ENCODE peak calls at places on chromosomes 12 and 14, in eight cellular contexts. L, C, T, Z, V, I, F and A are unnamed samples. For H3K4me1, the result is how much of the 10 kb centered on the place peaks cover.

GRCh38 chr14:92677087-92677668 is 71.2 kb downstream of the LGMN start:
- DNase-seq in L (no peak), C (no peak), T (no peak), Z (no peak), V (no peak), I (no peak), F (no peak), A (peak)

GRCh38 chr14:96559571-96559970 is 57.4 kb downstream of the PAPOLA start:
- DNase-seq in L (no peak), C (no peak), T (no peak), Z (no peak), V (no peak), I (no peak), F (no peak), A (no peak)

GRCh38 chr12:52022841-52023181 is 16.1 kb downstream of the TAMALIN start:
- DNase-seq in L (no peak), C (no peak), T (no peak), Z (peak), V (peak), I (no peak), F (peak), A (no peak)

GRCh38 chr14:77208266-77208978 is 26.8 kb downstream of the TMEM63C start:
- DNase-seq in L (peak), C (peak), T (peak), Z (peak), V (peak), I (peak), F (peak), A (peak)

GRCh38 chr14:57699947-57700346 is 165.9 kb downstream of the SLC35F4 start:
- DNase-seq in L (no peak), C (no peak), T (no peak), Z (no peak), V (no peak), I (no peak), F (no peak), A (no peak)

GRCh38 chr14:35333347-35333730 is 41.2 kb downstream of the PSMA6 start:
- DNase-seq in L (no peak), C (no peak), T (no peak), Z (no peak), V (no peak), I (no peak), F (no peak), A (no peak)

GRCh38 chr12:130029151-130029550 is 125.3 kb upstream of the TMEM132D start:
- DNase-seq in L (no peak), C (no peak), T (no peak), Z (no peak), V (no peak), I (no peak), F (no peak), A (no peak)

GRCh38 chr12:94109154-94109553 is 39.2 kb upstream of the PLXNC1 start:
- DNase-seq in L (no peak), C (no peak), T (no peak), Z (no peak), V (no peak), I (no peak), F (no peak), A (no peak)

GRCh38 chr14:100531591-100532121 is 55.6 kb downstream of the BEGAIN start:
- DNase-seq in L (no peak), C (no peak), T (no peak), Z (no peak), V (peak), I (no peak), F (no peak), A (peak)

GRCh38 chr12:52380271-52380694 is 5.2 kb downstream of the KRT84 start:
- DNase-seq in L (no peak), C (no peak), T (peak), Z (peak), V (peak), I (no peak), F (peak), A (no peak)

GRCh38 chr14:94450722-94451090 is 1.9 kb downstream of the SERPINA11 start:
- DNase-seq in L (no peak), C (no peak), T (no peak), Z (no peak), V (no peak), I (no peak), F (no peak), A (no peak)
- H3K4me3 ChIP-seq in L (no peak), C (no peak), T (no peak), Z (no peak), V (no peak), I (no peak), F (no peak), A (no peak)

DNA sequence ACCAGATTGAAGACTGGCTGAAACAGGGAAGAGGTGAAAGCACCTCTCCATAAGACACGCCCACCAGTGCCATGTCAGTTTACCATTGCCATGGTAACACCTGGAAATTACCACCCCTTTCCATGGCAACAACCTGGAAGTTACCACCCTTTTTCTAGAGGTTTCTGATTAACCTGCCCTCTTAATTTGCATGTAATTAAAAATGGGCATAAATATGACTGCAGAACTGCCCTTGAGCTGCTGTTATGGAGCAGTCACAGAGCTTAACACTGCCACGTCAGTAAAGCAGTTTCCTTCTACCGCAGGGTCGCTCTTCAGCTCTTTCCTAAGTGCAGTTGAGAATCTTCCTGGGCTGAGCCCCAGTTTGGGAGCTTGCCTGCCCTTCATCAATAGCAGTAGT is 55.2 kb downstream of the RASSF3 start:
- DNase-seq in L (no peak), C (no peak), T (peak), Z (peak), V (peak), I (peak), F (no peak), A (no peak)
- H3K4me1 ChIP-seq in L (half or more), C (under half), T (half or more), Z (under half), V (under half), I (half or more), F (half or more), A (under half)

GRCh38 chr12:9759680-9760592 is 765 bp downstream of the CD69 start:
- DNase-seq in L (no peak), C (no peak), T (no peak), Z (no peak), V (no peak), I (no peak), F (no peak), A (no peak)
- H3K4me3 ChIP-seq in L (no peak), C (no peak), T (no peak), Z (peak), V (peak), I (peak), F (no peak), A (no peak)

GRCh38 chr14:22539831-22540230 is 49.2 kb downstream of the DAD1 start:
- DNase-seq in L (no peak), C (no peak), T (no peak), Z (no peak), V (no peak), I (no peak), F (no peak), A (no peak)

GRCh38 chr14:22542360-22542759 is 46.7 kb downstream of the DAD1 start:
- DNase-seq in L (no peak), C (no peak), T (no peak), Z (no peak), V (no peak), I (no peak), F (no peak), A (no peak)

GRCh38 chr14:22540811-22541360 is 48.1 kb downstream of the DAD1 start:
- DNase-seq in L (no peak), C (no peak), T (no peak), Z (no peak), V (no peak), I (no peak), F (no peak), A (no peak)

GRCh38 chr14:22540286-22540685 is 48.7 kb downstream of the DAD1 start:
- DNase-seq in L (no peak), C (no peak), T (no peak), Z (no peak), V (no peak), I (no peak), F (no peak), A (no peak)

DNA sequence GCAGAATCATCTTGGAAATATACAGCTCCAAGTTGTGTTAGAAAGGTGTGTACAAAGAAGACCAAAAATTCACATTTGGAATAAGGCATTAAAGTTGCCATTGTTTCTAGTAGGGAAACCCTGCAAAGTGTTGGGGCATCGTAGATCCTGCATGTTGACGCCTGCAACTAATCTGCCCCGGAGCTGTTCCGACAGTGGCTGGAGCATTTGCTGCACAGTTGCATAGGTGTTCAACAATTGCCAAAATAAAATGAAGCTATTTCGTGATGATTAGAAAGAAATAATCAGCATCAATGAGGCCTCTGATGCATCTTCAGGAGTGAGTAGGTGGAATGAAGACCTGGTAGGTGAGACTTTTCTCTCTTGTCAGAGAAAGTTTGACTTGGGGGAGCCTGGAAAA is 47.3 kb downstream of the DAD1 start:
- DNase-seq in L (no peak), C (no peak), T (no peak), Z (no peak), V (no peak), I (no peak), F (no peak), A (no peak)
- H3K4me1 ChIP-seq in L (under half), C (under half), T (under half), Z (under half), V (under half), I (half or more), F (under half), A (under half)

GRCh38 chr14:22824711-22825359 is 4.9 kb upstream of the MRPL52 start:
- DNase-seq in L (no peak), C (no peak), T (peak), Z (no peak), V (no peak), I (no peak), F (peak), A (peak)

GRCh38 chr14:22821193-22822016 is 6.2 kb upstream of the SLC7A7 start:
- DNase-seq in L (no peak), C (no peak), T (peak), Z (no peak), V (no peak), I (no peak), F (peak), A (no peak)

GRCh38 chr14:22820731-22821130 is 5.5 kb upstream of the SLC7A7 start:
- DNase-seq in L (no peak), C (no peak), T (no peak), Z (no peak), V (no peak), I (no peak), F (peak), A (no peak)

GRCh38 chr14:22822619-22823551 is 6.8 kb upstream of the MRPL52 start:
- DNase-seq in L (peak), C (peak), T (peak), Z (peak), V (peak), I (peak), F (peak), A (peak)

GRCh38 chr14:22822017-22822618 is 6.9 kb upstream of the SLC7A7 start:
- DNase-seq in L (no peak), C (no peak), T (no peak), Z (no peak), V (no peak), I (no peak), F (no peak), A (no peak)
- H3K4me3 ChIP-seq in L (peak), C (peak), T (no peak), Z (peak), V (peak), I (no peak), F (no peak), A (no peak)

GRCh38 chr14:65229431-65230286 is 127.3 kb upstream of the MAX start:
- DNase-seq in L (peak), C (no peak), T (peak), Z (peak), V (peak), I (peak), F (no peak), A (peak)
- H3K4me1 ChIP-seq in L (under half), C (under half), T (half or more), Z (under half), V (under half), I (under half), F (under half), A (under half)

GRCh38 chr12:114395755-114396152 is 10.2 kb downstream of the TBX5 start:
- DNase-seq in L (no peak), C (no peak), T (no peak), Z (no peak), V (no peak), I (no peak), F (no peak), A (no peak)
- H3K4me3 ChIP-seq in L (no peak), C (no peak), T (no peak), Z (no peak), V (no peak), I (no peak), F (no peak), A (no peak)

DNA sequence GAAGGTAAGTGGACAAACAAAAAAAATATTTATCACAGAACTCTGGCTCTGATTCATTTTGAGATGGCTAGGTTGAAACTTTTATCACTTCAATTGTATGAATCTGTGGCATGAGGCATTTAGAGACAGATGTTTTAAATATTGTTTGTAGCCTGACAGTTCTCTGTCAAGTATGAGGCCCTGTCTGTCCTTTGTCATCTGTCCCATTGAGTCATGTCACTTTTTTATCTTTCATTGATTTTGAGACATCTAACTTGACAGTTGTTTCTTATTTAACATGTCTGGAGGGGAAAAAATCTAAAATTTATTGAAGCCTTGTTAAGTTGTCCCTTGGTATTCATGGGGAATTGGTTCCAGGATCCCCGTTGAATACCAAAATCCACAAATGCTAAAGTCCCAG is 829.5 kb downstream of the FSCB start:
- DNase-seq in L (no peak), C (no peak), T (no peak), Z (no peak), V (no peak), I (no peak), F (no peak), A (no peak)
- H3K4me1 ChIP-seq in L (under half), C (under half), T (under half), Z (under half), V (under half), I (under half), F (under half), A (under half)

GRCh38 chr12:64088431-64089349 is 133.4 kb downstream of the KICS2 start:
- DNase-seq in L (peak), C (peak), T (peak), Z (peak), V (peak), I (no peak), F (peak), A (peak)
- H3K4me3 ChIP-seq in L (peak), C (no peak), T (no peak), Z (no peak), V (no peak), I (no peak), F (peak), A (no peak)